ENCODE peak calls at places on chromosomes 4 and X, in five cellular contexts. One of them, this sample, is unnamed.

GRCh38 chr4:14581741-14582140 is 420.5 kb upstream of the CPEB2 start:
- DNase-seq in activated T-cell treated with anti-CD3 and anti-CD28 coated beads for 1 hour: no peak
- DNase-seq in H4: no peak
- DNase-seq in activated CD8-positive, alpha-beta T cell treated with anti-CD3 and anti-CD28 coated beads, Interleukin-2, amount 10 ng/mL, durations not matched to agents 7 days and 5 days: no peak
- DNase-seq in HTR-8/SVneo: no peak
- DNase-seq in this sample: no peak

GRCh38 chr4:8676676-8677075 is 84.1 kb downstream of the CPZ start:
- DNase-seq in HTR-8/SVneo: no peak
- DNase-seq in activated CD8-positive, alpha-beta T cell treated with anti-CD3 and anti-CD28 coated beads, Interleukin-2, amount 10 ng/mL, durations not matched to agents 7 days and 5 days: no peak
- DNase-seq in activated T-cell treated with anti-CD3 and anti-CD28 coated beads for 1 hour: no peak
- DNase-seq in H4: no peak
- DNase-seq in this sample: no peak

GRCh38 chr4:56410247-56410646 is 23.0 kb upstream of the AASDH start:
- DNase-seq in H4: peak
- DNase-seq in HTR-8/SVneo: peak
- DNase-seq in activated T-cell treated with anti-CD3 and anti-CD28 coated beads for 1 hour: no peak
- DNase-seq in activated CD8-positive, alpha-beta T cell treated with anti-CD3 and anti-CD28 coated beads, Interleukin-2, amount 10 ng/mL, durations not matched to agents 7 days and 5 days: no peak
- DNase-seq in this sample: peak

GRCh38 chr4:13907255-13907751 is 279.8 kb upstream of the BOD1L1 start:
- DNase-seq in activated CD8-positive, alpha-beta T cell treated with anti-CD3 and anti-CD28 coated beads, Interleukin-2, amount 10 ng/mL, durations not matched to agents 7 days and 5 days: no peak
- DNase-seq in H4: peak
- DNase-seq in HTR-8/SVneo: peak
- DNase-seq in activated T-cell treated with anti-CD3 and anti-CD28 coated beads for 1 hour: no peak
- DNase-seq in this sample: peak

GRCh38 chrX:47581731-47582647 is at the start of gene TIMP1:
- DNase-seq in activated T-cell treated with anti-CD3 and anti-CD28 coated beads for 1 hour: peak
- DNase-seq in activated CD8-positive, alpha-beta T cell treated with anti-CD3 and anti-CD28 coated beads, Interleukin-2, amount 10 ng/mL, durations not matched to agents 7 days and 5 days: peak
- DNase-seq in H4: peak
- DNase-seq in HTR-8/SVneo: peak
- DNase-seq in this sample: peak

GRCh38 chrX:16466640-16467432 is 183.1 kb upstream of the S100G start:
- DNase-seq in activated CD8-positive, alpha-beta T cell treated with anti-CD3 and anti-CD28 coated beads, Interleukin-2, amount 10 ng/mL, durations not matched to agents 7 days and 5 days: no peak
- DNase-seq in H4: no peak
- DNase-seq in activated T-cell treated with anti-CD3 and anti-CD28 coated beads for 1 hour: no peak
- DNase-seq in HTR-8/SVneo: peak
- DNase-seq in this sample: no peak

GRCh38 chr4:77917601-77918000 is 55.0 kb downstream of the MRPL1 start:
- DNase-seq in activated T-cell treated with anti-CD3 and anti-CD28 coated beads for 1 hour: no peak
- DNase-seq in activated CD8-positive, alpha-beta T cell treated with anti-CD3 and anti-CD28 coated beads, Interleukin-2, amount 10 ng/mL, durations not matched to agents 7 days and 5 days: no peak
- DNase-seq in H4: no peak
- DNase-seq in HTR-8/SVneo: no peak
- DNase-seq in this sample: no peak

GRCh38 chr4:85681194-85681803 is 206.3 kb downstream of the ARHGAP24 start:
- DNase-seq in H4: peak
- DNase-seq in activated T-cell treated with anti-CD3 and anti-CD28 coated beads for 1 hour: no peak
- DNase-seq in activated CD8-positive, alpha-beta T cell treated with anti-CD3 and anti-CD28 coated beads, Interleukin-2, amount 10 ng/mL, durations not matched to agents 7 days and 5 days: no peak
- DNase-seq in HTR-8/SVneo: no peak
- DNase-seq in this sample: peak

GRCh38 chrX:39992300-39992699 is 105.5 kb downstream of the BCOR start:
- DNase-seq in H4: no peak
- DNase-seq in activated T-cell treated with anti-CD3 and anti-CD28 coated beads for 1 hour: no peak
- DNase-seq in activated CD8-positive, alpha-beta T cell treated with anti-CD3 and anti-CD28 coated beads, Interleukin-2, amount 10 ng/mL, durations not matched to agents 7 days and 5 days: no peak
- DNase-seq in HTR-8/SVneo: no peak
- DNase-seq in this sample: no peak

GRCh38 chr4:88616275-88616996 is 24.2 kb downstream of the HERC3 start:
- DNase-seq in HTR-8/SVneo: no peak
- DNase-seq in activated T-cell treated with anti-CD3 and anti-CD28 coated beads for 1 hour: no peak
- DNase-seq in H4: peak
- DNase-seq in activated CD8-positive, alpha-beta T cell treated with anti-CD3 and anti-CD28 coated beads, Interleukin-2, amount 10 ng/mL, durations not matched to agents 7 days and 5 days: no peak
- DNase-seq in this sample: no peak

This sample was measured in retinal pigment epithelial cell.